ENCODE peak calls at places on chromosomes 3 and 15, in four cellular contexts. One of them, this sample, is unnamed.

GRCh38 chr3:37072892-37073291 is 79.6 kb downstream of the MLH1 start:
- DNase-seq in stomach: peak
- DNase-seq in SJCRH30: peak
- DNase-seq in AG04450: peak
- DNase-seq in this sample: no peak

GRCh38 chr3:128878011-128878457 is 1.4 kb upstream of the ACAD9 start:
- DNase-seq in stomach: no peak
- DNase-seq in SJCRH30: no peak
- DNase-seq in AG04450: no peak
- DNase-seq in this sample: no peak

GRCh38 chr3:27368831-27369607 is at the start of gene NEK10:
- DNase-seq in AG04450: peak
- DNase-seq in SJCRH30: no peak
- DNase-seq in stomach: peak
- DNase-seq in this sample: peak

GRCh38 chr15:66923438-66923881 is 141.9 kb upstream of the SMAD3 start:
- DNase-seq in SJCRH30: peak
- DNase-seq in AG04450: no peak
- DNase-seq in stomach: peak
- DNase-seq in this sample: peak

GRCh38 chr3:57078366-57079220 is 18.1 kb downstream of the SPATA12 start:
- DNase-seq in SJCRH30: peak
- DNase-seq in AG04450: no peak
- DNase-seq in stomach: peak
- DNase-seq in this sample: no peak

GRCh38 chr3:186598108-186598784 is 14.6 kb upstream of the AHSG start:
- DNase-seq in stomach: no peak
- DNase-seq in SJCRH30: no peak
- DNase-seq in AG04450: no peak
- DNase-seq in this sample: no peak

GRCh38 chr3:132593950-132594328 is 3.1 kb upstream of the ACKR4 start:
- DNase-seq in SJCRH30: no peak
- DNase-seq in AG04450: peak
- DNase-seq in stomach: no peak
- DNase-seq in this sample: no peak

GRCh38 chr3:56683122-56683817 is at the start of gene TASOR:
- DNase-seq in stomach: peak
- DNase-seq in AG04450: peak
- DNase-seq in SJCRH30: peak
- DNase-seq in this sample: peak

GRCh38 chr15:65791335-65792129 is 561 bp downstream of the DENND4A start:
- DNase-seq in AG04450: no peak
- DNase-seq in stomach: peak
- DNase-seq in SJCRH30: peak
- DNase-seq in this sample: no peak
- H3K27ac ChIP-seq in AG04450: peak
- H3K27ac ChIP-seq in stomach: peak
- H3K27ac ChIP-seq in SJCRH30: peak
- H3K27ac ChIP-seq in this sample: peak

DNA sequence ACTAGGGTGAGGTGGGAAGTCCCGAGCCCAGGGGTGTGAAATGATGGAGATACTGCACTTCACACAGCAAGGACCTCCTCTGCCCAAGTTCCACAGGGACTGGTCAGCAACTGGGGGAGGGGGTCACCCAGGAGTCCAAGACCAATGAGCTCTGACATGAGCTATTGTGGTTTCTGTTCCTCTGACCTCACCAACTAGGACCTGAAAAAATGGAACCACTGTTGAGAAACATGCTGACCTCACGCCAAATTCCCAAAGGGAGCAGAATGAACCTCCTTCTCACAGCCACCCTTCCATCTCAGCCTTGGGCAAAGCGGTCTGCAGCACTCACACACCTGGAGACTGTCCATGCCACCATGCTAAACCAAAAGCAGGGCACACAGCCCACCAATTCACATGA is 69.3 kb downstream of the LRIG1 start:
- DNase-seq in AG04450: no peak
- DNase-seq in SJCRH30: no peak
- DNase-seq in stomach: no peak
- DNase-seq in this sample: no peak
- H3K27ac ChIP-seq in AG04450: peak
- H3K27ac ChIP-seq in SJCRH30: no peak
- H3K27ac ChIP-seq in stomach: peak
- H3K27ac ChIP-seq in this sample: no peak

GRCh38 chr15:73983211-73983727 is 8.8 kb downstream of the STOML1 start:
- DNase-seq in AG04450: peak
- DNase-seq in stomach: no peak
- DNase-seq in SJCRH30: peak
- DNase-seq in this sample: no peak
- H3K27ac ChIP-seq in AG04450: peak
- H3K27ac ChIP-seq in stomach: peak
- H3K27ac ChIP-seq in SJCRH30: peak
- H3K27ac ChIP-seq in this sample: no peak

GRCh38 chr15:63478243-63478642 is 26.1 kb upstream of the USP3 start:
- DNase-seq in AG04450: no peak
- DNase-seq in SJCRH30: no peak
- DNase-seq in stomach: no peak
- DNase-seq in this sample: no peak

GRCh38 chr15:63481105-63481810 is 23.1 kb upstream of the USP3 start:
- DNase-seq in SJCRH30: no peak
- DNase-seq in stomach: no peak
- DNase-seq in AG04450: no peak
- DNase-seq in this sample: peak

GRCh38 chr15:63483521-63484371 is 20.6 kb upstream of the USP3 start:
- DNase-seq in stomach: no peak
- DNase-seq in AG04450: no peak
- DNase-seq in SJCRH30: no peak
- DNase-seq in this sample: no peak

GRCh38 chr15:63482874-63483323 is 21.5 kb upstream of the USP3 start:
- DNase-seq in AG04450: no peak
- DNase-seq in SJCRH30: no peak
- DNase-seq in stomach: no peak
- DNase-seq in this sample: no peak

DNA sequence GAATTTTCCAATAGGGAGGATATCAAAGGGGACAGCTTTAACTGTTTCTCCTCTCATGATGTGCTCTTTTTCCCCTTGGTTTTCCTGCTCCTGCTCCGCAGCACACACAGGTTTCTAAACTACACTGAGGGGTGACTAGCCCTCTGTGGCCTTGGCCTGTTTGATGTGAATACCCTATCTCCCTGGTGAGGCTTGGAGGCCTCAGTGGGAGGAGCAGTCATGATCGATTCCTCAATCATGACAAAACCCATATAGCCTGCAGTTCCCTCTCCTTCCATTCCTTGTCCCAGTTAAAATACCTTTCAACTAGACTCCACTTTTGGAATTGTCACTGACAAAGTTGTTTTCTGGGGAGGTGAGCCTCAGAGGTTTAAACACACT is 24.0 kb upstream of the USP3 start:
- DNase-seq in stomach: no peak
- DNase-seq in AG04450: no peak
- DNase-seq in SJCRH30: no peak
- DNase-seq in this sample: no peak
- H3K27ac ChIP-seq in stomach: peak
- H3K27ac ChIP-seq in AG04450: no peak
- H3K27ac ChIP-seq in SJCRH30: no peak
- H3K27ac ChIP-seq in this sample: peak

This sample was measured in CD4-positive, alpha-beta memory T cell.